ENCODE peak calls at places on chromosomes 7 and 10, in eight cellular contexts. L is thyroid gland, X is right lobe of liver, K is heart left ventricle, U is breast epithelium, B is IMR-90, W is stomach, E is prostate gland. A is an unnamed sample.

GRCh38 chr10:100970076-100970913 is 991 bp downstream of the SEMA4G start:
- DNase-seq in L (peak; percentile 45), X (peak; percentile 94), K (no peak), U (peak; percentile 20), B (no peak), W (peak; percentile 51), E (peak; percentile 46), A (no peak)

GRCh38 chr7:106178593-106179134 is 66.6 kb upstream of the SYPL1 start:
- DNase-seq in L (no peak), X (peak; percentile 80), K (peak; percentile 41), U (no peak), B (peak; percentile 57), W (peak; percentile 55), E (peak; percentile 71), A (no peak)

GRCh38 chr7:121755286-121755685 is 117.7 kb upstream of the PTPRZ1 start:
- DNase-seq in L (no peak), X (no peak), K (no peak), U (no peak), B (no peak), W (no peak), E (no peak), A (no peak)

GRCh38 chr10:9670911-9671310 is 1346.8 kb upstream of the CELF2 start:
- DNase-seq in L (no peak), X (no peak), K (no peak), U (no peak), B (no peak), W (no peak), E (no peak), A (no peak)

GRCh38 chr10:23081891-23082290 is 13.5 kb upstream of the MSRB2 start:
- DNase-seq in L (no peak), X (no peak), K (no peak), U (no peak), B (peak; percentile 9), W (no peak), E (no peak), A (no peak)

GRCh38 chr10:50604049-50604640 is 19.6 kb downstream of the SGMS1 start:
- DNase-seq in L (no peak), X (no peak), K (no peak), U (no peak), B (no peak), W (no peak), E (no peak), A (no peak)

GRCh38 chr10:6647811-6648526 is 67.9 kb upstream of the PRKCQ start:
- DNase-seq in L (peak; percentile 66), X (peak; percentile 52), K (no peak), U (no peak), B (no peak), W (peak; percentile 54), E (no peak), A (no peak)

GRCh38 chr7:134311807-134312206 is 4.9 kb downstream of the SLC35B4 start:
- DNase-seq in L (no peak), X (no peak), K (no peak), U (no peak), B (no peak), W (no peak), E (no peak), A (no peak)

GRCh38 chr7:101126651-101127459 is at the start of gene SERPINE1:
- DNase-seq in L (peak; percentile 85), X (peak; percentile 96), K (peak; percentile 96), U (peak; percentile 86), B (peak; percentile 100), W (peak; percentile 58), E (peak; percentile 74), A (peak; percentile 96)

GRCh38 chr10:43201545-43202131 is 63.4 kb downstream of the CSGALNACT2 start:
- DNase-seq in L (no peak), X (peak; percentile 45), K (no peak), U (peak; percentile 16), B (no peak), W (peak; percentile 23), E (no peak), A (no peak)

GRCh38 chr7:30977896-30978564 is 14.3 kb downstream of the GHRHR start:
- DNase-seq in L (peak; percentile 58), X (peak; percentile 72), K (no peak), U (no peak), B (peak; percentile 4), W (peak; percentile 57), E (peak; percentile 31), A (peak; percentile 45)

GRCh38 chr7:105055084-105055483 is 41.1 kb downstream of the KMT2E start:
- DNase-seq in L (no peak), X (no peak), K (no peak), U (no peak), B (no peak), W (no peak), E (no peak), A (no peak)
- H3K36me3 ChIP-seq in L (no peaks in the 10 kb centered on the region), X (no peaks in the 10 kb centered on the region), K (no peaks in the 10 kb centered on the region), U (no peaks in the 10 kb centered on the region), B (peaks cover 17% of the 10 kb centered on the region), W (peaks cover 7% of the 10 kb centered on the region), E (no peaks in the 10 kb centered on the region), A (peaks cover 16% of the 10 kb centered on the region)

GRCh38 chr7:64313740-64314491 is at the start of gene ZNF736:
- DNase-seq in L (peak; percentile 92), X (peak; percentile 84), K (peak; percentile 92), U (peak; percentile 92), B (peak; percentile 94), W (peak; percentile 89), E (peak; percentile 89), A (peak; percentile 95)
- TF ChIP-seq POLR2A in L (no peak), X (peak; percentile 48), K (peak; percentile 61), U (peak; percentile 44), B (peak; percentile 84), W (peak; percentile 21), E (peak; percentile 58), A (peak; percentile 77)

GRCh38 chr7:29937132-29937531 is 52.5 kb downstream of the SCRN1 start:
- DNase-seq in L (no peak), X (no peak), K (no peak), U (no peak), B (no peak), W (no peak), E (no peak), A (no peak)
- H3K36me3 ChIP-seq in L (peaks cover 7% of the 10 kb centered on the region), X (no peaks in the 10 kb centered on the region), K (peaks cover 10% of the 10 kb centered on the region), U (no peaks in the 10 kb centered on the region), B (peaks cover 38% of the 10 kb centered on the region), W (peaks cover 85% of the 10 kb centered on the region), E (no peaks in the 10 kb centered on the region), A (peaks cover 51% of the 10 kb centered on the region)

DNA sequence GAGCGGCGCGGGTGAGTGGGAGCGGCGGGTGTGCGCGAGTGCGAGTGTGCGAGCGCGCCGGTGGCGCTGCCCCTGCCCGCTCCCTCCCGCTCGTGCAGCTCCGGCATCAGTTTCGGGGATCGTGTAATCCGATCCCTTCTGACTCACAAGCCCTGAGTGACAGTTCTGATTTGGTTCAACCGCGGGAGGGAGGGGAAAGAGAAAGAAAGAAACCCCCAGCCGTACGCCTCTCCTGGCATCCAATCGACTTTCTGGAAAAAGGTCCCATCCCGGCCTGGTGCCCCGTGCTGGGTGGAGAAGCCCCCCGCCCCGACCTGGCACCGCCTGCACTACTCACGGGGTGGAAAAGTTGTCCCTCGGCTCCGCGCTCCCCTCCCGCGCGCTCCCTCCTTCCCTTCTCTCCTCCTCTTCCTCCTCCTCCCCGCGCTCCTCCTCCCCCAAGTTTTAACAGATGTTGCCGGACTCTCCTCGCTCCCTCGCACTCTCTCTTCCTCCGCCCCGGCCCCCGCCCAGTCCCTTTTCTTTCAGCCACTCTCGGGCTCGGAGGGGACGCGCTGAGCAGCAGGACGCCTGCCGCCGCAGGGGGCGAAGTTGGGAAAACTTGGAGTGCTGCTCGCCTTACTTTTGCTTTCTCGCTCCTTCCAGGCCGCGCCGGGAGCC is at the start of gene GLI3:
- DNase-seq in L (peak; percentile 87), X (peak; percentile 51), K (peak; percentile 88), U (peak; percentile 87), B (peak; percentile 93), W (peak; percentile 58), E (peak; percentile 84), A (peak; percentile 92)
- TF ChIP-seq POLR2A in L (no peak), X (no peak), K (peak; percentile 41), U (peak; percentile 49), B (peak; percentile 47), W (no peak), E (peak; percentile 63), A (no peak)

DNA sequence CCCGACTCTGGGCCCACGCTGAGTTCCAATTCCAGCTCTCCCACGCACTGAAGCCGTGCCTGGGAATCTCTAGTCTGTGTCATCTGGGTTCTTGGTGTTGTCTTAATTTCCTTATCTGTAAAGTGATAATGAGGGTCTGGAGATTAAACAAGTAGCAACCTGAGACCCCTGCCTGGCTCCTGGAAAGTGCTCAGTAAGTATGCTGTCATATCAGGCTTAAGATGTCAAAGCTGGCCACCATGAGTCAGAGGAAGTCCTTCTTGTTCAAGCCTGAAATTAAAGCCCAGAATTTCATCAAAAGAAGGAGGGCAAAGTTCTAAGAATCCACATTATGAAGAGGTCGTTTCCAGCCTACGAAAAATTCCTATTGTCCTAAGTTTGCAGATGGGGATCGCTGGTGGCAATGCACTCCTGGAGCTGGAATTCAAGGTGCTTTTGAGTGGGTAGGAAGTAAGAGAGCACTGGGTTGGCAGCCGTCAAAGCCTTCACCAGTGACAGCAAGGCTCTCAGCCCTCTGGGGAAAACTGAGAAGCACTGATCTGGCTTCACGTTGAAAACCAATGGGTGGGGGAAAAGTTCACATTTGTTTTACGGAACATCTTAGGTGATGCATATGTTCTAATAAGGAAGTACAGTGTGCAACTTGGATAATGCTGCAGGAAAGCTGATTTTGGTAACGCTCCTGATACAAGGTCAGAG is 50.3 kb upstream of the NCAPG2 start:
- DNase-seq in L (no peak), X (no peak), K (no peak), U (no peak), B (peak; percentile 14), W (no peak), E (no peak), A (no peak)
- H3K36me3 ChIP-seq in L (peaks cover 7% of the 10 kb centered on the region), X (peaks cover 8% of the 10 kb centered on the region), K (peaks cover 6% of the 10 kb centered on the region), U (peaks cover 9% of the 10 kb centered on the region), B (peaks cover 36% of the 10 kb centered on the region), W (peaks cover 82% of the 10 kb centered on the region), E (no peaks in the 10 kb centered on the region), A (peaks cover 61% of the 10 kb centered on the region)